ENCODE peak calls at places on chromosomes 3 and 15, in nine cellular contexts. D, Z, G, P, A, B, M, O and U are unnamed samples. For H3K4me1, the result is how much of the 10 kb centered on the place peaks cover.

GRCh38 chr3:129445472-129445871 is 5.4 kb downstream of the IFT122 start:
- DNase-seq in D (no peak), Z (no peak), G (no peak), P (no peak), A (no peak), B (no peak), M (no peak), O (no peak), U (no peak)

GRCh38 chr3:45612918-45613602 is 18.5 kb downstream of the LIMD1 start:
- DNase-seq in D (no peak), Z (no peak), G (no peak), P (peak), A (no peak), B (no peak), M (no peak), O (no peak), U (no peak)

GRCh38 chr3:186176382-186176990 is 67.6 kb upstream of the ETV5 start:
- DNase-seq in D (no peak), Z (no peak), G (no peak), P (no peak), A (no peak), B (no peak), M (no peak), O (no peak), U (no peak)

GRCh38 chr3:46191730-46192129 is 16.4 kb downstream of the CCR1 start:
- DNase-seq in D (no peak), Z (no peak), G (no peak), P (no peak), A (no peak), B (no peak), M (no peak), O (no peak), U (no peak)

GRCh38 chr15:92454525-92455105 is 60.9 kb downstream of the ST8SIA2 start:
- DNase-seq in D (no peak), Z (no peak), G (no peak), P (no peak), A (no peak), B (no peak), M (no peak), O (no peak), U (no peak)

GRCh38 chr3:18883553-18883952 is 264.8 kb upstream of the KCNH8 start:
- DNase-seq in D (no peak), Z (no peak), G (no peak), P (no peak), A (no peak), B (no peak), M (no peak), O (no peak), U (no peak)

GRCh38 chr15:92603278-92603677 is 52.3 kb downstream of the FAM174B start:
- DNase-seq in D (no peak), Z (no peak), G (no peak), P (no peak), A (no peak), B (no peak), M (no peak), O (no peak), U (no peak)

GRCh38 chr3:188659444-188660100 is 505.6 kb downstream of the LPP start:
- DNase-seq in D (no peak), Z (no peak), G (no peak), P (no peak), A (no peak), B (no peak), M (no peak), O (no peak), U (no peak)

GRCh38 chr3:132432639-132433038 is 15.3 kb downstream of the DNAJC13 start:
- DNase-seq in D (peak), Z (no peak), G (no peak), P (peak), A (no peak), B (no peak), M (no peak), O (no peak), U (no peak)

GRCh38 chr3:105154692-105155091 is 212.0 kb upstream of the ALCAM start:
- DNase-seq in D (no peak), Z (no peak), G (no peak), P (no peak), A (no peak), B (no peak), M (no peak), O (no peak), U (no peak)

GRCh38 chr15:52790166-52790708 is at the start of gene ONECUT1:
- DNase-seq in D (peak), Z (no peak), G (no peak), P (no peak), A (peak), B (peak), M (no peak), O (no peak), U (no peak)

GRCh38 chr3:141255137-141255536 is 23.5 kb downstream of the PXYLP1 start:
- DNase-seq in D (no peak), Z (no peak), G (no peak), P (no peak), A (no peak), B (no peak), M (no peak), O (no peak), U (no peak)

GRCh38 chr3:42635111-42635510 is 18.4 kb upstream of the ZBTB47 start:
- DNase-seq in D (no peak), Z (no peak), G (no peak), P (no peak), A (no peak), B (no peak), M (no peak), O (no peak), U (no peak)

GRCh38 chr3:7877312-7877711 is 624.3 kb upstream of the LMCD1 start:
- DNase-seq in D (no peak), Z (no peak), G (no peak), P (no peak), A (no peak), B (no peak), M (no peak), O (no peak), U (no peak)

GRCh38 chr3:23202203-23202920 is 765 bp upstream of the UBE2E2 start:
- DNase-seq in D (no peak), Z (no peak), G (peak), P (peak), A (no peak), B (no peak), M (peak), O (peak), U (no peak)

GRCh38 chr3:61802772-61803171 is 241.4 kb downstream of the PTPRG start:
- DNase-seq in D (no peak), Z (no peak), G (no peak), P (no peak), A (no peak), B (no peak), M (no peak), O (no peak), U (no peak)

GRCh38 chr3:49295489-49296058 is 18.5 kb upstream of the C3orf62 start:
- DNase-seq in D (no peak), Z (peak), G (peak), P (no peak), A (no peak), B (no peak), M (no peak), O (no peak), U (no peak)

GRCh38 chr3:22980346-22980745 is 222.8 kb upstream of the UBE2E2 start:
- DNase-seq in D (no peak), Z (no peak), G (no peak), P (peak), A (no peak), B (no peak), M (no peak), O (no peak), U (no peak)

GRCh38 chr15:39403674-39404117 is 177.2 kb upstream of the THBS1 start:
- DNase-seq in D (no peak), Z (no peak), G (no peak), P (peak), A (no peak), B (no peak), M (no peak), O (no peak), U (no peak)

GRCh38 chr3:159532577-159532976 is 456.1 kb upstream of the IL12A start:
- DNase-seq in D (no peak), Z (no peak), G (no peak), P (no peak), A (no peak), B (no peak), M (no peak), O (no peak), U (no peak)

GRCh38 chr15:98657721-98658120 is 9.4 kb downstream of the IGF1R start:
- DNase-seq in D (no peak), Z (no peak), G (no peak), P (peak), A (no peak), B (no peak), M (no peak), O (no peak), U (no peak)

GRCh38 chr15:45689616-45690015 is 54.8 kb downstream of the SQOR start:
- DNase-seq in D (no peak), Z (no peak), G (no peak), P (no peak), A (no peak), B (no peak), M (no peak), O (no peak), U (no peak)

GRCh38 chr3:85255954-85256353 is 297.2 kb downstream of the CADM2 start:
- DNase-seq in D (no peak), Z (no peak), G (no peak), P (no peak), A (no peak), B (no peak), M (no peak), O (no peak), U (no peak)

GRCh38 chr3:128549283-128550112 is 56.5 kb upstream of the GATA2 start:
- DNase-seq in D (peak), Z (peak), G (no peak), P (peak), A (no peak), B (no peak), M (peak), O (peak), U (no peak)

GRCh38 chr15:56699743-56700142 is 33.6 kb downstream of the ZNF280D start:
- DNase-seq in D (no peak), Z (no peak), G (no peak), P (peak), A (no peak), B (no peak), M (no peak), O (no peak), U (no peak)

GRCh38 chr3:139935866-139936817 is 1.2 kb downstream of the CLSTN2 start:
- DNase-seq in D (peak), Z (peak), G (peak), P (peak), A (no peak), B (peak), M (no peak), O (no peak), U (no peak)

GRCh38 chr15:73955326-73955725 is 29.1 kb downstream of the LOXL1 start:
- DNase-seq in D (no peak), Z (no peak), G (no peak), P (no peak), A (no peak), B (no peak), M (no peak), O (no peak), U (no peak)

GRCh38 chr3:122992628-122993570 is 34.7 kb downstream of the SEMA5B start:
- DNase-seq in D (no peak), Z (peak), G (no peak), P (no peak), A (no peak), B (no peak), M (no peak), O (no peak), U (no peak)

GRCh38 chr3:8767667-8768363 is 1.6 kb downstream of the OXTR start:
- DNase-seq in D (peak), Z (no peak), G (no peak), P (peak), A (no peak), B (peak), M (no peak), O (no peak), U (no peak)

GRCh38 chr3:11212301-11212613 is 58.0 kb downstream of the HRH1 start:
- DNase-seq in D (no peak), Z (no peak), G (no peak), P (peak), A (no peak), B (no peak), M (no peak), O (no peak), U (no peak)

GRCh38 chr3:14204605-14205284 is 26.1 kb downstream of the LSM3 start:
- DNase-seq in D (peak), Z (peak), G (peak), P (no peak), A (no peak), B (no peak), M (no peak), O (no peak), U (no peak)

GRCh38 chr15:72463702-72464101 is 10.4 kb upstream of the ARIH1 start:
- DNase-seq in D (no peak), Z (no peak), G (no peak), P (peak), A (no peak), B (no peak), M (no peak), O (no peak), U (no peak)
- H3K4me1 ChIP-seq in D (under half), Z (under half), G (under half), P (under half), A (under half), B (under half), M (under half), O (under half), U (under half)

GRCh38 chr3:20154928-20155327 is 31.1 kb downstream of the SGO1 start:
- DNase-seq in D (no peak), Z (no peak), G (no peak), P (no peak), A (no peak), B (no peak), M (no peak), O (no peak), U (no peak)

GRCh38 chr3:20161714-20162113 is 24.3 kb downstream of the SGO1 start:
- DNase-seq in D (no peak), Z (no peak), G (no peak), P (no peak), A (no peak), B (no peak), M (no peak), O (no peak), U (no peak)

DNA sequence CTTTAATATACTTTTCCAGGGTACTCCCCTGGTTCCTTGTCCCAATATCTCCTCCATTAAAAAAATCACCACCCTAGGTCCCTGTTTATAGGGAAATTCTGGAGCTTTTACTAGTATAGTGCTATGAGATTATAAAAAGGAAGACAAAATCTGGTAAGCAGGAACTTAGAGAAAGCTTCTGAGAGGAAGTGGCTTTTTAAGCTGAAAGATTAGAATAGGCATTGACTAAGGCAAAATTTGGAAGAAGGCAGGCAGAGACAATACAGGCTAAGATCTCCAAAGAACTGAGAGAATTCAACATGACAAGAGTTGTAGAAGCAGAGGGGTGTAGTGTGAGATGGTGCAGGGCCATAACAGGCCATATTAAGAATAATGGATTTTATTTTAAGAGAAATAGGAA is 25.8 kb downstream of the SGO1 start:
- DNase-seq in D (no peak), Z (no peak), G (no peak), P (no peak), A (no peak), B (no peak), M (no peak), O (no peak), U (no peak)
- H3K27ac ChIP-seq in D (no peak), Z (no peak), G (no peak), P (no peak), A (no peak), B (no peak), M (no peak), O (no peak), U (no peak)

GRCh38 chr3:119207512-119207875 is 33.2 kb downstream of the B4GALT4 start:
- DNase-seq in D (no peak), Z (no peak), G (no peak), P (no peak), A (no peak), B (no peak), M (no peak), O (no peak), U (no peak)

GRCh38 chr3:119205685-119206084 is 32.3 kb downstream of the UPK1B start:
- DNase-seq in D (no peak), Z (no peak), G (no peak), P (no peak), A (no peak), B (no peak), M (no peak), O (no peak), U (no peak)

GRCh38 chr3:119205209-119205608 is 31.8 kb downstream of the UPK1B start:
- DNase-seq in D (no peak), Z (no peak), G (no peak), P (no peak), A (no peak), B (no peak), M (no peak), O (no peak), U (no peak)

GRCh38 chr3:119211193-119211592 is 29.5 kb downstream of the B4GALT4 start:
- DNase-seq in D (peak), Z (no peak), G (no peak), P (no peak), A (no peak), B (no peak), M (no peak), O (no peak), U (no peak)

DNA sequence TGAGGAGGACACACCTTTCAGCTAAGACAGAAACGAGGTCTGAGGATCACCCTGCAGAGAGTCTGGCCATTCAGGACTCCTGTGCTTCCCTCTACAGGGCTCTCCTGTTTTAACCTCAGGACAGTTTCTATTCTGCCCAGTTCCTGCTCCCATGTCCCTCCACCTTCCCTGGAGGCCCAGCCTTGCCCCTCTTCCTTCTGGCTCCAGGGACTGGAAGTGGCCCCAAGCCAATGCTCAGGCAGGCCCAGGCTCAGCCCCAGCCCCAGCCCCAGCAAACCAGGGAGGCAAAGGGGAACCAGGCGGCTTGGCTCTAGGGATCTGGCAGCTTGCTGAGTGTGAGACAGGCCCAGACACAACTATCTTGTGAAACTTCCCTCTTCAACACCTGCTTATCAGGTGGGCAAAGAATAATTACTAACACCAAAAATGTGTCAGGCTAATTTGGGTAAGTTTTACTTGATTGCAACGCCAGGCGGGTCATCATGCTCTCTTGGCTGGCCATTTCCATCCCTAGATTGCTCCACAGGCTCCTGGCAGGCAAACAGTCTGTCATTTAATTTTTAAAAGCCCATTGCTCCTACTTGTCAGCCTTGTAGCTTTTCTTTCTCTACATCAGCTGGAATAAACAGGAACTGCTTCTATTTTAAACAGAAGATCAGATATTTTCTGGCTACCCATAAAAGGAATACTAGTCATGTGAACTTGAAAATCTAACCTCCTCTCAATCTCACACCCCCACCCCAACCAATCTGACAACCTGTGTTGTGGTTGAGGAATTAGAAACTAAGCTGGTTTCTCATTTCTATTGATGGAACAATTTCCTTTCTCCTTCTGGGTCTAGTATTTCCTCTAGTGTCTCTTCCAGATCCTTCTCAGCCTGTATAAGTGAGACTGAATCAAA is 33.5 kb downstream of the UPK1B start:
- DNase-seq in D (no peak), Z (no peak), G (no peak), P (peak), A (no peak), B (peak), M (no peak), O (no peak), U (no peak)
- TF ChIP-seq CTCF in D (no peak), Z (no peak), G (no peak), P (peak), A (no peak), B (no peak), M (no peak), O (no peak), U (peak)

GRCh38 chr15:65418596-65418995 is 4.2 kb downstream of the IGDCC4 start:
- DNase-seq in D (no peak), Z (no peak), G (no peak), P (no peak), A (no peak), B (no peak), M (no peak), O (no peak), U (no peak)
- H3K4me1 ChIP-seq in D (under half), Z (under half), G (under half), P (under half), A (under half), B (under half), M (under half), O (under half), U (under half)

GRCh38 chr15:62164500-62165028 is 521 bp downstream of the C2CD4B start:
- DNase-seq in D (peak), Z (no peak), G (no peak), P (no peak), A (no peak), B (peak), M (no peak), O (no peak), U (no peak)

GRCh38 chr15:62165029-62165792 is at the start of gene C2CD4B:
- DNase-seq in D (peak), Z (peak), G (no peak), P (no peak), A (no peak), B (peak), M (no peak), O (peak), U (no peak)

GRCh38 chr15:62163397-62163796 is 1.7 kb downstream of the C2CD4B start:
- DNase-seq in D (no peak), Z (no peak), G (no peak), P (no peak), A (no peak), B (no peak), M (no peak), O (no peak), U (no peak)

GRCh38 chr15:62163847-62164499 is 1.1 kb downstream of the C2CD4B start:
- DNase-seq in D (peak), Z (no peak), G (no peak), P (no peak), A (no peak), B (peak), M (no peak), O (no peak), U (no peak)

DNA sequence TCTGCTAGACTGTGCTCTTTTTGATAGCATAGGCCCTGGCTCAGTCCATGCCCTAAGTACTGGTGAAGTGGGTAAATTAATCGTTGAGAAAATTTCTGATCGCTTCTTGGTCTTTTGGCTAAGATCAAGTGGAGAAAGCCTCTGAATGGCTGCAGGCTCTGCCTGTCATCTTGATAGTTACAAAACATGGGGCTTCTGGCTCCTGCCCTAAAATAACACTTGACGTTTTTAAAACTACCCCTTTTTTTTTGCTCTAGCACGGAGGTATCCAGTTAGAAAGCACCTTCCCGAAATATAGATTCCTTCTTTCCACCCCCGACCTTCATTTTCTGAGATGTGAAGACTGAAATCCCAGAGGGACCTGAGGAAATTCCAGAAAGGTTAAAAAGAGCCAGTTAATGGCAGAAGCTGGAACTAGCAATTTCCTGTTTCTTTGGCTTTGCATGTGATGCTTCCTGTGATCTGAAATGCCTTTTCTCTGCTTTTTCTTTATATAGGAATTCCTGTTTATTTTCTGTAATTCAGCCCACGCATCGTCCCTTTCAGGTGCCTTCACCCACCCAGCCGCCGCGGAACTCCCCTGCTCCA is 802 bp upstream of the C2CD4B start:
- DNase-seq in D (no peak), Z (no peak), G (no peak), P (no peak), A (no peak), B (peak), M (no peak), O (no peak), U (no peak)
- H3K27ac ChIP-seq in D (no peak), Z (no peak), G (no peak), P (no peak), A (no peak), B (peak), M (no peak), O (no peak), U (peak)

GRCh38 chr15:25691544-25692430 is 171.3 kb downstream of the ATP10A start:
- DNase-seq in D (peak), Z (no peak), G (no peak), P (no peak), A (no peak), B (no peak), M (no peak), O (no peak), U (no peak)

GRCh38 chr15:25694823-25695312 is 168.3 kb downstream of the ATP10A start:
- DNase-seq in D (no peak), Z (no peak), G (no peak), P (no peak), A (no peak), B (no peak), M (no peak), O (no peak), U (no peak)

GRCh38 chr15:25695875-25696760 is 167.0 kb downstream of the ATP10A start:
- DNase-seq in D (no peak), Z (no peak), G (no peak), P (no peak), A (no peak), B (no peak), M (no peak), O (no peak), U (no peak)

GRCh38 chr15:25693321-25694237 is 169.5 kb downstream of the ATP10A start:
- DNase-seq in D (peak), Z (no peak), G (peak), P (no peak), A (no peak), B (no peak), M (no peak), O (no peak), U (no peak)

GRCh38 chr15:25694238-25694584 is 168.9 kb downstream of the ATP10A start:
- DNase-seq in D (no peak), Z (no peak), G (no peak), P (no peak), A (no peak), B (no peak), M (no peak), O (no peak), U (no peak)
- TF ChIP-seq CTCF in D (no peak), Z (no peak), G (no peak), P (no peak), A (no peak), B (no peak), M (no peak), O (no peak), U (no peak)